ENCODE peak calls at places on chromosomes 4 and X, in five cellular contexts. U is IMR-90, S is endothelial cell, H is progenitor cell of endocrine pancreas, D is lower lobe of right lung. E is an unnamed sample.

GRCh38 chrX:40952855-40953254 is 132.4 kb upstream of the USP9X start:
- DNase-seq in U (peak; percentile 18), S (no peak), H (no peak), D (no peak), E (no peak)

GRCh38 chr4:102438873-102439614 is 62.1 kb upstream of the NFKB1 start:
- DNase-seq in U (peak; percentile 93), S (no peak), H (no peak), D (no peak), E (no peak)

GRCh38 chr4:56681849-56682175 is 716 bp upstream of the HOPX start:
- DNase-seq in U (no peak), S (no peak), H (no peak), D (no peak), E (no peak)

GRCh38 chr4:85005865-85006377 is 39.4 kb upstream of the WDFY3 start:
- DNase-seq in U (peak; percentile 90), S (no peak), H (no peak), D (no peak), E (no peak)

GRCh38 chrX:154084449-154085300 is 12.8 kb downstream of the MECP2 start:
- DNase-seq in U (no peak), S (no peak), H (no peak), D (no peak), E (no peak)

GRCh38 chr4:182062936-182063335 is 180.3 kb upstream of the TENM3 start:
- DNase-seq in U (peak; percentile 91), S (no peak), H (no peak), D (no peak), E (no peak)

GRCh38 chr4:80071643-80072606 is 1.1 kb downstream of the ANTXR2 start:
- DNase-seq in U (peak; percentile 22), S (peak; percentile 41), H (peak; percentile 15), D (peak; percentile 69), E (peak; percentile 61)

GRCh38 chr4:53346920-53347852 is 18.7 kb downstream of the SCFD2 start:
- DNase-seq in U (peak; percentile 61), S (no peak), H (no peak), D (no peak), E (no peak)

GRCh38 chr4:4481394-4482000 is 60.4 kb downstream of the STX18 start:
- DNase-seq in U (no peak), S (no peak), H (no peak), D (no peak), E (no peak)

GRCh38 chr4:72314869-72315268 is 254.2 kb downstream of the ADAMTS3 start:
- DNase-seq in U (peak; percentile 76), S (no peak), H (no peak), D (no peak), E (no peak)

GRCh38 chrX:71367396-71367795 is 1.2 kb downstream of the TAF1 start:
- DNase-seq in U (no peak), S (no peak), H (no peak), D (no peak), E (no peak)

GRCh38 chr4:139919513-139919912 is 234.5 kb downstream of the MAML3 start:
- DNase-seq in U (peak; percentile 65), S (no peak), H (no peak), D (no peak), E (no peak)

GRCh38 chr4:26320159-26320452 is 708 bp upstream of the RBPJ start:
- DNase-seq in U (peak; percentile 28), S (no peak), H (peak; percentile 12), D (no peak), E (no peak)

GRCh38 chr4:139453041-139453370 is 915 bp upstream of the RAB33B start:
- DNase-seq in U (no peak), S (no peak), H (no peak), D (no peak), E (no peak)

GRCh38 chrX:133523526-133523925 is 108.2 kb upstream of the GPC4 start:
- DNase-seq in U (no peak), S (no peak), H (no peak), D (no peak), E (no peak)

GRCh38 chr4:127482049-127482448 is 150.7 kb upstream of the INTU start:
- DNase-seq in U (no peak), S (no peak), H (no peak), D (no peak), E (no peak)

GRCh38 chr4:127484101-127484500 is 148.7 kb upstream of the INTU start:
- DNase-seq in U (no peak), S (no peak), H (no peak), D (no peak), E (no peak)

DNA sequence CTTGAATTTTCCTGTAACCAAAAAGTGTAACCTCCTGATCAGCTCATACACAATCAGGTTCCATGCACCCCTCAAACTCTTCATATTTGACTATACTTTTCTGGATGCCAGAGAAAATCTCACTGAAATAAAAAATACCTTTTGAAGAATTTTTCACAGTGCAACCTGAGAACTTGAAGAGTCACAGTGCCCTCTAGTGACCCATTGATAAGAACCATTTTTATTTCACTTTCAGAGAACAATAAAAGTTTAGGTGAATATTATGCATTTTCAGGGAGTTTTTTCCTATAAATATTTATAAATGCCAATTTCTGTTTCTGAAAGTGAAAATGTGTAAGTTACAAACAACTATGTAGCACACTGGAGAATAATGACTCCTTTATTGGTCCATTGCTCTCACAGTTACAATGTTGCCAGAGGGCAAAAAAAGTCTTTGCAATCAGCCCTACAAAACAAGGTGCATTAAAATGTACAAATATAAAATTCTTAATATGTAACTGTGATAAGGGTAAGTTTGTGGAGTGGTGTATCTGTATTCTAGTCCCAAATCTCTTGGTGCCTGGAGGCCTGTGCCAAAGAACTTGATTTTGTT is 153.6 kb upstream of the INTU start:
- DNase-seq in U (peak; percentile 52), S (no peak), H (no peak), D (no peak), E (no peak)
- TF ChIP-seq CTCF in U (peak; percentile 64), S (peak; percentile 66), H (peak; percentile 78), D (peak; percentile 59), E (peak; percentile 82)

DNA sequence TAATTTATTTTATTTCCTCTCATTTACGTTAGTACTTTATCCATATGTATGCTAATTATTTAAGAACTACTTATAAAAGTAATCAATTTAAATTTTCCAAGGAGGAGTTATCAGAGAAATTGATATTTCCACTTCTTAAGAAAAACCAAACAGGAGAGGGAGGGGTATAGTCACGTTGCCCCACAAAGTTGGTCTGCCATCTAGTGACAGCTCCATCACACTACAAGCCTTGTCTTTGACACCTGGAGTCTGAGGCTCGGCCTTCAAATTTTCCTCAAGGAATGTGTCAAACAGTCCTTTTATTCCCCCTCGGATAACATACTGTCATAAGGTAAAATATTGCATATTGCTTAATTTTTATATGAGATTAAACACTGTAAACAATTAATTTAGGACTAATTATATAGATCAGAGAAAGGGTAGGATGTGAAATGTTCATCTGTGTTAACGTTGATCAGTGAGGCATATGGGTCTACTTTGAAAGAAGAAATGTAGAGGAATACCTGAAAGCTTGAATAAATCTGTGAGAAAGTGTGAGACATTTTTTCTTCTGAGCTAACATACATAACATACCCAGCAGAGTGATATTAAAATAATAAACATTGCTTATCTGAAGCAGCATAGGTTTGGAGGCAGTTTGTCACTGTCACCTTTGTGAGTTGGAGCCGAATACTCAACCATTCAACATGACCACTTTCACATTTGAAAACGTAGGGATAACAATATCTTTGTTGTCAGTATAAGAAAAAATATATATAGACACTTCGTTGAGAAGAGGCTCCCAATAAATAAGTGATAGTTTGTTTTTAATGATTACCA is 114.4 kb downstream of the GLRA3 start:
- DNase-seq in U (peak; percentile 7), S (peak; percentile 53), H (peak; percentile 10), D (no peak), E (no peak)
- TF ChIP-seq CTCF in U (peak; percentile 39), S (peak; percentile 72), H (peak; percentile 70), D (peak; percentile 71), E (peak; percentile 93)

GRCh38 chrX:152915541-152916241 is 17.8 kb downstream of the ZNF185 start:
- DNase-seq in U (peak; percentile 79), S (peak; percentile 52), H (peak; percentile 22), D (no peak), E (no peak)

GRCh38 chrX:152913915-152914314 is 16.0 kb downstream of the ZNF185 start:
- DNase-seq in U (no peak), S (no peak), H (no peak), D (no peak), E (no peak)

GRCh38 chrX:152912641-152913040 is 14.8 kb downstream of the ZNF185 start:
- DNase-seq in U (no peak), S (no peak), H (no peak), D (no peak), E (no peak)

GRCh38 chrX:152913354-152913753 is 15.5 kb downstream of the ZNF185 start:
- DNase-seq in U (no peak), S (no peak), H (no peak), D (no peak), E (no peak)

GRCh38 chrX:152912121-152912520 is 14.3 kb downstream of the ZNF185 start:
- DNase-seq in U (no peak), S (peak; percentile 22), H (no peak), D (no peak), E (no peak)
- TF ChIP-seq CTCF in U (no peak), S (no peak), H (no peak), D (no peak), E (no peak)

GRCh38 chr4:6767725-6768538 is 14.6 kb upstream of the KIAA0232 start:
- DNase-seq in U (no peak), S (no peak), H (no peak), D (peak; percentile 39), E (no peak)

GRCh38 chr4:6768539-6768905 is 14.0 kb upstream of the KIAA0232 start:
- DNase-seq in U (peak; percentile 37), S (no peak), H (no peak), D (peak; percentile 36), E (no peak)

GRCh38 chr4:6769984-6770420 is 12.5 kb upstream of the KIAA0232 start:
- DNase-seq in U (no peak), S (no peak), H (no peak), D (peak; percentile 2), E (no peak)

GRCh38 chr4:6770581-6771228 is 11.8 kb upstream of the KIAA0232 start:
- DNase-seq in U (no peak), S (no peak), H (no peak), D (peak; percentile 17), E (no peak)

GRCh38 chr4:6769138-6769983 is 13.2 kb upstream of the KIAA0232 start:
- DNase-seq in U (no peak), S (no peak), H (no peak), D (peak; percentile 18), E (no peak)
- TF ChIP-seq CTCF in U (no peak), S (no peak), H (no peak), D (no peak), E (no peak)

GRCh38 chr4:164058775-164059174 is 564.3 kb downstream of the TMA16 start:
- DNase-seq in U (no peak), S (no peak), H (no peak), D (no peak), E (no peak)
- TF ChIP-seq CTCF in U (no peak), S (no peak), H (no peak), D (no peak), E (no peak)

DNA sequence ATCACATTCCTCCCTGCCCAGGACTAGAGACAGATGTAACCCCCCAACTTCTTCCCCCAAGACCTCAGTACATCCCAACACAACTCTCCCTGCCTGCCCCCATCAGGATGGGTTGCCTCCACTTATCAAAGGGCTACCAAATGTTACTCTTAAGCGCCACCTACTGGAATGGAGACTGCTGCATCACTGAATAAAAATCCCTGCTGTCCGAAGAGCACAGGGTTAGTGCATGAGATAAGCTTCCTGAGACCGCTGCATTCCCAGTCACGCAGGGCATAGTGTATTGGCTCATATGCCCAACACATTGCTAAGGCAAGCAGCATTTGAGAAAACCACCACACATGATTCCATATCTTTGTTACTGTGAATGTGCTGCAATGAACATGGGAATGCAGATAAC is 544.5 kb downstream of the PPP4R3C start:
- DNase-seq in U (no peak), S (no peak), H (no peak), D (no peak), E (no peak)
- TF ChIP-seq CTCF in U (no peak), S (no peak), H (peak; percentile 28), D (no peak), E (peak; percentile 19)

E was measured in RWPE2.